ENCODE peak calls at places on chromosomes 5 and 9, in ten cellular contexts. J, R, H, T, B, Q, G, P, E and U are unnamed samples.

GRCh38 chr5:177361418-177362101 is 3.8 kb downstream of the RGS14 start:
- DNase-seq in J (no peak), R (peak; percentile 49), H (no peak), T (peak; percentile 43), B (no peak), Q (no peak), G (no peak), P (no peak), E (no peak), U (no peak)

GRCh38 chr9:130143974-130144373 is 28.2 kb upstream of the NCS1 start:
- DNase-seq in J (no peak), R (peak; percentile 53), H (no peak), T (no peak), B (no peak), Q (no peak), G (no peak), P (no peak), E (no peak), U (no peak)

GRCh38 chr5:143314664-143315063 is 88.8 kb downstream of the NR3C1 start:
- DNase-seq in J (no peak), R (peak; percentile 49), H (no peak), T (no peak), B (peak; percentile 81), Q (no peak), G (no peak), P (no peak), E (no peak), U (no peak)

GRCh38 chr9:133960568-133961129 is 31.5 kb downstream of the VAV2 start:
- DNase-seq in J (no peak), R (peak; percentile 88), H (no peak), T (no peak), B (peak; percentile 18), Q (no peak), G (no peak), P (no peak), E (no peak), U (no peak)

GRCh38 chr5:91382530-91383026 is 539 bp downstream of the ARRDC3 start:
- DNase-seq in J (no peak), R (peak; percentile 22), H (no peak), T (peak; percentile 12), B (peak; percentile 40), Q (peak; percentile 13), G (no peak), P (peak; percentile 23), E (no peak), U (no peak)

GRCh38 chr5:82918311-82919031 is 158.7 kb downstream of the TMEM167A start:
- DNase-seq in J (no peak), R (peak; percentile 5), H (peak; percentile 48), T (no peak), B (peak; percentile 50), Q (no peak), G (no peak), P (no peak), E (no peak), U (no peak)

GRCh38 chr9:81461196-81461595 is 228.2 kb downstream of the TLE1 start:
- DNase-seq in J (no peak), R (peak; percentile 59), H (no peak), T (no peak), B (no peak), Q (no peak), G (no peak), P (no peak), E (no peak), U (no peak)

GRCh38 chr9:114207845-114208244 is 52.5 kb downstream of the COL27A1 start:
- DNase-seq in J (no peak), R (no peak), H (no peak), T (no peak), B (no peak), Q (no peak), G (no peak), P (no peak), E (no peak), U (no peak)

GRCh38 chr5:159402328-159402727 is 72.0 kb upstream of the IL12B start:
- DNase-seq in J (no peak), R (no peak), H (no peak), T (no peak), B (peak; percentile 22), Q (no peak), G (no peak), P (no peak), E (no peak), U (no peak)

GRCh38 chr5:156534906-156535305 is 207.9 kb downstream of the SGCD start:
- DNase-seq in J (no peak), R (no peak), H (no peak), T (no peak), B (no peak), Q (no peak), G (no peak), P (no peak), E (no peak), U (no peak)

GRCh38 chr5:60883229-60883628 is 39.2 kb upstream of the ELOVL7 start:
- DNase-seq in J (no peak), R (peak; percentile 10), H (peak; percentile 6), T (no peak), B (peak; percentile 38), Q (no peak), G (no peak), P (no peak), E (no peak), U (no peak)

GRCh38 chr9:76452839-76453238 is 6.1 kb upstream of the GCNT1 start:
- DNase-seq in J (no peak), R (no peak), H (no peak), T (no peak), B (no peak), Q (no peak), G (no peak), P (no peak), E (no peak), U (no peak)

GRCh38 chr5:111997308-111998159 is 240.5 kb upstream of the NREP start:
- DNase-seq in J (no peak), R (peak; percentile 96), H (peak; percentile 13), T (no peak), B (peak; percentile 99), Q (no peak), G (no peak), P (no peak), E (no peak), U (no peak)

GRCh38 chr9:136339173-136339957 is 12.0 kb downstream of the GPSM1 start:
- DNase-seq in J (no peak), R (peak; percentile 35), H (no peak), T (no peak), B (peak; percentile 36), Q (peak; percentile 57), G (no peak), P (no peak), E (peak; percentile 33), U (no peak)

GRCh38 chr9:112601646-112602045 is 115.0 kb downstream of the KIAA1958 start:
- DNase-seq in J (no peak), R (no peak), H (no peak), T (no peak), B (peak; percentile 65), Q (no peak), G (no peak), P (no peak), E (no peak), U (no peak)